ENCODE peak calls at places on chromosomes 13 and 19, in four cellular contexts. One of them, this sample, is unnamed. For H3K36me3, the result is how much of the 10 kb centered on the place peaks cover.

GRCh38 chr13:25149670-25150069 is 22.4 kb downstream of the AMER2 start:
- DNase-seq in PC-3: no peak
- DNase-seq in CD8-positive, alpha-beta memory T cell: no peak
- DNase-seq in heart left ventricle: no peak
- DNase-seq in this sample: no peak

GRCh38 chr13:73983109-73983508 is 151.1 kb downstream of the KLF12 start:
- DNase-seq in CD8-positive, alpha-beta memory T cell: no peak
- DNase-seq in heart left ventricle: no peak
- DNase-seq in PC-3: no peak
- DNase-seq in this sample: no peak

GRCh38 chr13:35502456-35502855 is 26.0 kb upstream of the MAB21L1 start:
- DNase-seq in CD8-positive, alpha-beta memory T cell: no peak
- DNase-seq in heart left ventricle: no peak
- DNase-seq in PC-3: no peak
- DNase-seq in this sample: no peak

GRCh38 chr13:107271226-107271625 is 703.3 kb upstream of the ARGLU1 start:
- DNase-seq in PC-3: peak
- DNase-seq in heart left ventricle: no peak
- DNase-seq in CD8-positive, alpha-beta memory T cell: no peak
- DNase-seq in this sample: no peak

GRCh38 chr19:39024875-39025641 is 7.3 kb downstream of the FBXO27 start:
- DNase-seq in PC-3: no peak
- DNase-seq in heart left ventricle: no peak
- DNase-seq in CD8-positive, alpha-beta memory T cell: no peak
- DNase-seq in this sample: no peak

GRCh38 chr19:29415507-29415906 is 110.3 kb upstream of the VSTM2B start:
- DNase-seq in heart left ventricle: no peak
- DNase-seq in CD8-positive, alpha-beta memory T cell: no peak
- DNase-seq in PC-3: no peak
- DNase-seq in this sample: no peak

GRCh38 chr19:1269478-1270167 is 491 bp downstream of the CIRBP start:
- DNase-seq in PC-3: peak
- DNase-seq in CD8-positive, alpha-beta memory T cell: peak
- DNase-seq in heart left ventricle: peak
- DNase-seq in this sample: peak

GRCh38 chr13:45004096-45004495 is 14.8 kb downstream of the GPALPP1 start:
- DNase-seq in PC-3: no peak
- DNase-seq in CD8-positive, alpha-beta memory T cell: no peak
- DNase-seq in heart left ventricle: no peak
- DNase-seq in this sample: no peak

GRCh38 chr13:100798739-100799361 is 124.3 kb upstream of the TMTC4 start:
- DNase-seq in PC-3: no peak
- DNase-seq in heart left ventricle: no peak
- DNase-seq in CD8-positive, alpha-beta memory T cell: no peak
- DNase-seq in this sample: no peak

GRCh38 chr13:45674908-45675307 is 27.2 kb upstream of the CBY2 start:
- DNase-seq in heart left ventricle: no peak
- DNase-seq in CD8-positive, alpha-beta memory T cell: no peak
- DNase-seq in PC-3: peak
- DNase-seq in this sample: no peak

GRCh38 chr13:66805657-66806056 is 424.5 kb downstream of the PCDH9 start:
- DNase-seq in PC-3: peak
- DNase-seq in CD8-positive, alpha-beta memory T cell: no peak
- DNase-seq in heart left ventricle: peak
- DNase-seq in this sample: peak

GRCh38 chr19:8021374-8021773 is 15.9 kb upstream of the ELAVL1 start:
- DNase-seq in CD8-positive, alpha-beta memory T cell: no peak
- DNase-seq in heart left ventricle: no peak
- DNase-seq in PC-3: no peak
- DNase-seq in this sample: no peak

GRCh38 chr13:20191902-20192469 is 752 bp downstream of the GJB2 start:
- DNase-seq in heart left ventricle: no peak
- DNase-seq in CD8-positive, alpha-beta memory T cell: no peak
- DNase-seq in PC-3: peak
- DNase-seq in this sample: peak

GRCh38 chr13:73940098-73940497 is 194.1 kb downstream of the KLF12 start:
- DNase-seq in PC-3: no peak
- DNase-seq in CD8-positive, alpha-beta memory T cell: no peak
- DNase-seq in heart left ventricle: peak
- DNase-seq in this sample: no peak

GRCh38 chr19:6091771-6092291 is 18.5 kb downstream of the RFX2 start:
- DNase-seq in heart left ventricle: no peak
- DNase-seq in PC-3: no peak
- DNase-seq in CD8-positive, alpha-beta memory T cell: no peak
- DNase-seq in this sample: no peak

GRCh38 chr19:35013820-35014754 is 14.0 kb downstream of the GRAMD1A start:
- DNase-seq in heart left ventricle: no peak
- DNase-seq in PC-3: no peak
- DNase-seq in CD8-positive, alpha-beta memory T cell: peak
- DNase-seq in this sample: no peak

GRCh38 chr13:97119899-97120745 is 102.0 kb upstream of the MBNL2 start:
- DNase-seq in PC-3: peak
- DNase-seq in heart left ventricle: no peak
- DNase-seq in CD8-positive, alpha-beta memory T cell: no peak
- DNase-seq in this sample: no peak

GRCh38 chr13:33134213-33134612 is 118.0 kb downstream of the KL start:
- DNase-seq in heart left ventricle: no peak
- DNase-seq in CD8-positive, alpha-beta memory T cell: no peak
- DNase-seq in PC-3: no peak
- DNase-seq in this sample: no peak

GRCh38 chr19:32910874-32911273 is 41.3 kb upstream of the SLC7A9 start:
- DNase-seq in heart left ventricle: no peak
- DNase-seq in CD8-positive, alpha-beta memory T cell: no peak
- DNase-seq in PC-3: no peak
- DNase-seq in this sample: no peak

GRCh38 chr13:110341445-110342247 is 34.6 kb downstream of the COL4A2 start:
- DNase-seq in PC-3: no peak
- DNase-seq in heart left ventricle: peak
- DNase-seq in CD8-positive, alpha-beta memory T cell: no peak
- DNase-seq in this sample: peak

GRCh38 chr13:39676315-39676876 is 20.9 kb downstream of the COG6 start:
- DNase-seq in PC-3: peak
- DNase-seq in heart left ventricle: no peak
- DNase-seq in CD8-positive, alpha-beta memory T cell: peak
- DNase-seq in this sample: peak

GRCh38 chr13:93386191-93386590 is 159.6 kb downstream of the GPC6 start:
- DNase-seq in CD8-positive, alpha-beta memory T cell: no peak
- DNase-seq in heart left ventricle: no peak
- DNase-seq in PC-3: no peak
- DNase-seq in this sample: no peak

GRCh38 chr13:50309200-50309848 is 294.1 kb downstream of the KCNRG start:
- DNase-seq in heart left ventricle: no peak
- DNase-seq in CD8-positive, alpha-beta memory T cell: no peak
- DNase-seq in PC-3: no peak
- DNase-seq in this sample: no peak

GRCh38 chr13:44153536-44153935 is 220.1 kb upstream of the SERP2 start:
- DNase-seq in heart left ventricle: no peak
- DNase-seq in CD8-positive, alpha-beta memory T cell: no peak
- DNase-seq in PC-3: no peak
- DNase-seq in this sample: no peak

GRCh38 chr13:98575009-98575866 is 1.7 kb downstream of the STK24 start:
- DNase-seq in PC-3: no peak
- DNase-seq in CD8-positive, alpha-beta memory T cell: no peak
- DNase-seq in heart left ventricle: no peak
- DNase-seq in this sample: no peak

GRCh38 chr19:14536926-14537692 is 7.7 kb downstream of the TECR start:
- DNase-seq in heart left ventricle: peak
- DNase-seq in CD8-positive, alpha-beta memory T cell: peak
- DNase-seq in PC-3: peak
- DNase-seq in this sample: peak

GRCh38 chr13:39952244-39953233 is 297.1 kb downstream of the COG6 start:
- DNase-seq in heart left ventricle: peak
- DNase-seq in CD8-positive, alpha-beta memory T cell: no peak
- DNase-seq in PC-3: no peak
- DNase-seq in this sample: no peak

GRCh38 chr13:81382236-81382635 is 1041.3 kb upstream of the SPRY2 start:
- DNase-seq in heart left ventricle: no peak
- DNase-seq in CD8-positive, alpha-beta memory T cell: no peak
- DNase-seq in PC-3: no peak
- DNase-seq in this sample: no peak

GRCh38 chr13:109348514-109349340 is 437.7 kb downstream of the IRS2 start:
- DNase-seq in heart left ventricle: no peak
- DNase-seq in CD8-positive, alpha-beta memory T cell: no peak
- DNase-seq in PC-3: peak
- DNase-seq in this sample: no peak

GRCh38 chr13:41599619-41600018 is 142.3 kb downstream of the RGCC start:
- DNase-seq in CD8-positive, alpha-beta memory T cell: no peak
- DNase-seq in PC-3: no peak
- DNase-seq in heart left ventricle: no peak
- DNase-seq in this sample: no peak

GRCh38 chr13:26019881-26020535 is 31.8 kb downstream of the SHISA2 start:
- DNase-seq in heart left ventricle: no peak
- DNase-seq in CD8-positive, alpha-beta memory T cell: no peak
- DNase-seq in PC-3: peak
- DNase-seq in this sample: no peak

GRCh38 chr19:35353635-35354034 is 4.6 kb upstream of the FFAR3 start:
- DNase-seq in CD8-positive, alpha-beta memory T cell: no peak
- DNase-seq in PC-3: no peak
- DNase-seq in heart left ventricle: no peak
- DNase-seq in this sample: no peak

GRCh38 chr13:44306401-44307192 is 67.0 kb upstream of the SERP2 start:
- DNase-seq in PC-3: peak
- DNase-seq in CD8-positive, alpha-beta memory T cell: no peak
- DNase-seq in heart left ventricle: peak
- DNase-seq in this sample: no peak

GRCh38 chr19:46783670-46784069 is 4.7 kb downstream of the SLC1A5 start:
- DNase-seq in CD8-positive, alpha-beta memory T cell: no peak
- DNase-seq in PC-3: no peak
- DNase-seq in heart left ventricle: no peak
- DNase-seq in this sample: no peak

GRCh38 chr19:46785054-46785979 is 3.1 kb downstream of the SLC1A5 start:
- DNase-seq in CD8-positive, alpha-beta memory T cell: no peak
- DNase-seq in heart left ventricle: no peak
- DNase-seq in PC-3: no peak
- DNase-seq in this sample: no peak

GRCh38 chr19:46785980-46786235 is 2.5 kb downstream of the SLC1A5 start:
- DNase-seq in CD8-positive, alpha-beta memory T cell: no peak
- DNase-seq in heart left ventricle: no peak
- DNase-seq in PC-3: no peak
- DNase-seq in this sample: no peak

GRCh38 chr19:46784262-46785053 is 3.9 kb downstream of the SLC1A5 start:
- DNase-seq in PC-3: peak
- DNase-seq in heart left ventricle: peak
- DNase-seq in CD8-positive, alpha-beta memory T cell: peak
- DNase-seq in this sample: peak

DNA sequence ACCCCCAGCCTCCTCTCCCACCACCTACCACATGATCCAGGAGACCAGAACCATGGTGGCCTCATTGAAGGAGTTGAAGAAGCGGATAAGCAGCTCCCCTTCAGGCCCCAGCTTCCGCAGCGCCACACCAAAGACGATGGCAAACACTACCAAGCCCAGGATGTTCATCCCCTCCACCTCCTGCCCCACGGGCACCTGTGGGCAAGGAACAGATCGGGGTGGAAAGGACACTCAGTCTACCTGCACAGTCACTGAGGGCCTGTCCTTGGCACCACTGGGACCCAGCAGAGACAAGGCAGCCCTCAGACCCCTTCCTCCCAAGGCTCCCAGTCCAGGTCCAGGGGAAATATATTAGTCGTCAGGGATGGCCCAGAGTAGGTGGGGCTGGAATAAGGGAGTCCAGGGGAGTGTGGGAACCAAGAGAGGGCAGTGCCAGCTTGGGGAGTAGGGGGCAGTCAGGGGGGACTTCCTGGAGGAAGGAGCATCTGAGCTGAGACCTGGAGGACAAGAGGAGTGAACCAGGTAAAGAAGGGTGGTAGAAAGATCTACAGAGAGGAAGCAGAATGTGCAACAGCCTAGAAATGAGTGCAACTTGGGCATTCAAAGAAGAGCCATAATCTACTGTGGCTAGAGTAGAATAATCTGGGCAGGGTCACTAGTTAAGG is 5.9 kb downstream of the SLC1A5 start:
- DNase-seq in CD8-positive, alpha-beta memory T cell: no peak
- DNase-seq in PC-3: no peak
- DNase-seq in heart left ventricle: no peak
- DNase-seq in this sample: no peak
- H3K36me3 ChIP-seq in CD8-positive, alpha-beta memory T cell: under half
- H3K36me3 ChIP-seq in PC-3: under half
- H3K36me3 ChIP-seq in heart left ventricle: half or more
- H3K36me3 ChIP-seq in this sample: under half

GRCh38 chr19:53977991-53978731 is 13.3 kb upstream of the CACNG6 start:
- DNase-seq in PC-3: peak
- DNase-seq in CD8-positive, alpha-beta memory T cell: no peak
- DNase-seq in heart left ventricle: peak
- DNase-seq in this sample: peak
- H3K27ac ChIP-seq in PC-3: no peak
- H3K27ac ChIP-seq in CD8-positive, alpha-beta memory T cell: no peak
- H3K27ac ChIP-seq in heart left ventricle: peak
- H3K27ac ChIP-seq in this sample: no peak

DNA sequence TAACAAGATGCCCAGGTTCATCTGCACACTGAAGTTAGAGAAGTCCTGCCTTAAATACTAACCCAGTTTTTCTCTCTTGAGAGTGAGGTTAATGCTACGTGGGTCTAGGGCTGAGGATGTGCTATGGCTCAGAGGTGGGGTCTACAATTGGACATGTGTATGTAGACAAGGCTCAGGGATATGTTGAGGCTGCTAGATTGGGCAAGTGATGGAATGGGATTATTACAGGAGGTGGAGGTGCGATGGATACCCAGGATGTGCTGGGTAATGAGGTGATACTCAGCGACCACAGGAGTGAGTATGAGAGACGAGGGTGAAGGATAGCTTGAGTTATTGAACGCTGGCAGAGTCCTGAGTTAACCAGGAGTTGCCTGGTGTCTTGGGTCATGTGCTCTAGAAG is 38.1 kb downstream of the PPP2R1A start:
- DNase-seq in CD8-positive, alpha-beta memory T cell: no peak
- DNase-seq in heart left ventricle: no peak
- DNase-seq in PC-3: no peak
- DNase-seq in this sample: no peak
- H3K36me3 ChIP-seq in CD8-positive, alpha-beta memory T cell: under half
- H3K36me3 ChIP-seq in heart left ventricle: half or more
- H3K36me3 ChIP-seq in PC-3: half or more
- H3K36me3 ChIP-seq in this sample: under half

DNA sequence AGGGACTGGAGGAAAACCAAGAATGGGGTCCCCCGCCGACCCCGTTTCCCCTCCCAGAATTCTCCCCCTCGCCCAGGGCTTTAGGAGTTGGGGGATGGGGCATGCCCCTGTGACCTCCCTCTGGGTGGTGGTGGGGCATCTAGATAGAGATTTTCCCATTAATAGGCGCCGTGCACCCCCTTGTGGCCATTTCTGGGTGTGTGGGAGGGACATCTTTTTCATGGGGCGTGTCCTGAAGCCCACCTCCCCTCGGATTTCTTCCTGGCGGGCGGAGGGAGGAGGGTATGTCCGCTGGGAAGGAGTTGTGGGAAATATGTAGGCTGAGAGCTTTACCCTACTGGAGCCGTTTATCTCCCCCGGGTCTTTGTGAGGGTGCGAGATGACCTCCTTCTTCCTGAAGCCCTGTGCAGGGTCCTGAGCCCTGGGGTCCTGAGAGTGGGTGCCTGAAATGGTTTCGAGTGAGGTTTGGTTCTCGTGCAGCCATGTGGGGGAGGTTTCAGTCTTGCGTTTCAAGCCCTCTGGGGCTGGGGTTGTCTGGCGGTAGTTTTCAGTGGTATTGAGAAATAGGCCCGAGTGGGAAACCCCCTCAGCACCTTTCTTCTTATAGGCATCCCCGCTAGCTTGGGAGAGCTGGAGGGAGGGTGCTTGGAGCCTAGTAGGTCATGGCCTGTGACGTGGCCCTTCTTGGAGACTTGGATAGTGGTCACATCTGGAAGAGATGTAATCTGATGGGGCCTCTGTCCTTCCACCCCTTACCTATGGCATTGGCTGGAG is 1.0 kb downstream of the PRMT1 start:
- DNase-seq in heart left ventricle: peak
- DNase-seq in PC-3: peak
- DNase-seq in CD8-positive, alpha-beta memory T cell: peak
- DNase-seq in this sample: peak
- H3K27ac ChIP-seq in heart left ventricle: peak
- H3K27ac ChIP-seq in PC-3: peak
- H3K27ac ChIP-seq in CD8-positive, alpha-beta memory T cell: peak
- H3K27ac ChIP-seq in this sample: peak